ENCODE peak calls at places on chromosomes 2 and 18, in seven cellular contexts. W is kidney epithelial cell, X is esophagus squamous epithelium, I is AG04449, K is brain microvascular endothelial cell, O is fibroblast of mammary gland, Y is cardiac muscle cell. D is an unnamed sample.

GRCh38 chr2:65281626-65282351 is 54.2 kb downstream of the ACTR2 start:
- DNase-seq in W (no peak), X (no peak), I (no peak), K (no peak), Y (peak), O (peak), D (peak)

GRCh38 chr2:231563378-231563961 is 29.2 kb upstream of the TEX44 start:
- DNase-seq in O (peak), K (peak), W (no peak), I (no peak), X (no peak), Y (peak), D (peak)

GRCh38 chr2:12202301-12202700 is 455.9 kb downstream of the LPIN1 start:
- DNase-seq in X (no peak), Y (peak), K (peak), I (no peak), W (peak), O (peak), D (no peak)

GRCh38 chr18:54222922-54223567 is 1.4 kb downstream of the MBD2 start:
- DNase-seq in W (no peak), I (no peak), K (no peak), O (no peak), Y (no peak), X (no peak), D (no peak)

GRCh38 chr2:226362991-226363390 is 436.6 kb downstream of the IRS1 start:
- DNase-seq in K (peak), O (peak), X (no peak), I (no peak), Y (peak), W (peak), D (no peak)

GRCh38 chr2:8461341-8461740 is 220.5 kb upstream of the ID2 start:
- DNase-seq in O (no peak), Y (no peak), W (no peak), X (no peak), I (no peak), K (no peak), D (peak)

GRCh38 chr2:231680992-231681852 is 27.1 kb upstream of the PTMA start:
- DNase-seq in K (peak), Y (peak), X (no peak), W (no peak), I (no peak), O (peak), D (peak)

GRCh38 chr2:35463805-35464596 is 891.6 kb upstream of the CRIM1 start:
- DNase-seq in Y (no peak), O (no peak), X (no peak), I (no peak), K (no peak), W (no peak), D (no peak)

GRCh38 chr2:195513119-195513518 is 143.9 kb upstream of the SLC39A10 start:
- DNase-seq in O (no peak), I (no peak), K (no peak), X (no peak), W (no peak), Y (no peak), D (no peak)

GRCh38 chr2:215983581-215984351 is 29.6 kb downstream of the MREG start:
- DNase-seq in K (no peak), X (no peak), O (peak), Y (no peak), I (no peak), W (no peak), D (no peak)

GRCh38 chr18:37385846-37386435 is 179.7 kb downstream of the CELF4 start:
- DNase-seq in W (no peak), X (no peak), I (no peak), O (peak), Y (peak), K (no peak), D (no peak)

GRCh38 chr2:24025264-24025663 is 15.4 kb downstream of the MFSD2B start:
- DNase-seq in I (no peak), Y (no peak), K (no peak), W (no peak), O (no peak), X (no peak), D (no peak)

GRCh38 chr2:158667969-158668368 is 127.1 kb upstream of the DAPL1 start:
- DNase-seq in O (peak), W (no peak), Y (peak), I (no peak), X (no peak), K (no peak), D (no peak)

GRCh38 chr18:78642561-78643398 is 336.8 kb upstream of the SALL3 start:
- DNase-seq in W (no peak), I (no peak), O (no peak), K (no peak), Y (no peak), X (no peak), D (no peak)

GRCh38 chr2:6780765-6781274 is 84.9 kb downstream of the CMPK2 start:
- DNase-seq in O (peak), W (peak), X (no peak), I (no peak), Y (peak), K (peak), D (peak)

GRCh38 chr2:43405829-43406228 is 179.4 kb upstream of the ZFP36L2 start:
- DNase-seq in O (no peak), Y (no peak), W (no peak), K (no peak), I (no peak), X (no peak), D (no peak)

GRCh38 chr2:43407826-43408783 is 181.7 kb upstream of the ZFP36L2 start:
- DNase-seq in O (no peak), W (no peak), Y (no peak), X (no peak), K (no peak), I (peak), D (no peak)

GRCh38 chr2:43406643-43407042 is 180.2 kb upstream of the ZFP36L2 start:
- DNase-seq in Y (no peak), I (no peak), W (no peak), O (no peak), K (no peak), X (no peak), D (no peak)

GRCh38 chr2:43410055-43410604 is 183.7 kb upstream of the ZFP36L2 start:
- DNase-seq in K (no peak), W (no peak), X (no peak), O (no peak), Y (no peak), I (no peak), D (no peak)

GRCh38 chr2:43408784-43409160 is 182.4 kb upstream of the ZFP36L2 start:
- DNase-seq in X (no peak), Y (no peak), W (no peak), O (no peak), I (no peak), K (no peak), D (no peak)
- H3K4me3 ChIP-seq in X (no peak), Y (no peak), W (no peak), O (no peak), I (no peak), K (no peak), D (no peak)

DNA sequence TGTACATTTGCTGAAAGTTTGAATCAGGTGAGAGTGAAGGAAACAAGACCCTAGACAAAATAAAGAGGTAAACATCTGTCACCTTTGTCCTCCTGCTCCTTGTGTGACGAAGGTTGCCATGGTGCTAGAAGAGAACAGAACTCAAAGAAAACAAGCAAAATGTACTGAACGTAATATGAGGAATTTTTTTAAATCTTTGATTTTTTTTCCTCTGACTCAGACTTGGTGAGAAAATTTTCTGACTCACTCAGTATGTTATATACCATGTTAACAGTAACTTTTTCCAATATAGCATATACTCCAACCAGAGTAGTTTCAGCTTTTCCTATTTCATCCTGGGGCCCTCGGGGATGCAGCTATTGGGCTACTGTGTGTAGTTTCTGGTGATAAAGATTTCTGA is 2114.6 kb upstream of the PIK3C3 start:
- DNase-seq in Y (peak), I (no peak), K (peak), X (no peak), W (no peak), O (peak), D (no peak)
- H3K4me3 ChIP-seq in Y (no peak), I (no peak), K (no peak), X (no peak), W (no peak), O (no peak), D (no peak)

GRCh38 chr18:63146185-63146584 is 173.4 kb downstream of the BCL2 start:
- DNase-seq in O (no peak), X (no peak), Y (no peak), I (no peak), K (no peak), W (no peak), D (no peak)
- H3K4me3 ChIP-seq in O (no peak), X (no peak), Y (no peak), I (no peak), K (no peak), W (no peak), D (no peak)

GRCh38 chr2:189580267-189580661 is 322 bp downstream of the SLC40A1 start:
- DNase-seq in I (no peak), X (no peak), K (no peak), Y (peak), W (no peak), O (peak), D (peak)

GRCh38 chr2:189577108-189577507 is 3.5 kb downstream of the SLC40A1 start:
- DNase-seq in I (no peak), K (no peak), O (no peak), W (no peak), X (no peak), Y (no peak), D (no peak)

GRCh38 chr2:189576361-189576760 is 4.2 kb downstream of the SLC40A1 start:
- DNase-seq in X (no peak), Y (no peak), I (no peak), W (no peak), O (no peak), K (no peak), D (peak)

GRCh38 chr2:189579585-189579984 is 1.0 kb downstream of the SLC40A1 start:
- DNase-seq in W (no peak), I (no peak), X (no peak), Y (peak), K (no peak), O (peak), D (no peak)

GRCh38 chr2:189578272-189578671 is 2.3 kb downstream of the SLC40A1 start:
- DNase-seq in Y (no peak), K (no peak), I (no peak), X (no peak), W (no peak), O (no peak), D (no peak)
- H3K4me3 ChIP-seq in Y (no peak), K (no peak), I (no peak), X (no peak), W (no peak), O (no peak), D (peak)

GRCh38 chr2:42193722-42194187 is 24.6 kb downstream of the EML4 start:
- DNase-seq in K (no peak), X (no peak), O (peak), W (no peak), Y (no peak), I (no peak), D (no peak)
- H3K4me3 ChIP-seq in K (no peak), X (no peak), O (no peak), W (no peak), Y (no peak), I (no peak), D (no peak)

DNA sequence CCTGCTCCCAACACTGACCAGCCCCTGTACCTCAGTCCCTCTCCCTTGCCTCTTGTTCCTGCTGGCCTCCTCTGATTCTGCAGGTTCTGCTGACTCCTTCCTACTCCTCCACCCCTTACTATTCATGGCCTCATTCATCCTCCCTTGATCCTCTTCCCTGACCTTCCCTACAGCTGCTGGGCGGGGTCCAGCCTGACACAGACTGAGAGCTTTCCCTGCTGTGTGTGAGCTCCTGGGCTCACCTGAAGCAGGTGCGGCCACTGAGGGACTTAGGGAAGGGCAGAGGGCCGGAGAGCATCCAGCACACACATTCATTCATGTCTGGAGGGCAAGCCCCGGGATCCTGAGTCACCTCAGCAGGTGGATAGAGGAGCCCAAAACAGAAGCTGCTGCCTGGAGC is 185.6 kb downstream of the CTIF start:
- DNase-seq in I (no peak), X (no peak), W (no peak), K (no peak), O (no peak), Y (no peak), D (no peak)
- H3K4me3 ChIP-seq in I (no peak), X (no peak), W (no peak), K (no peak), O (no peak), Y (no peak), D (no peak)

GRCh38 chr2:217653240-217653639 is 349.6 kb downstream of the TNS1 start:
- DNase-seq in O (peak), K (peak), X (no peak), I (peak), W (peak), Y (peak), D (peak)
- H3K4me3 ChIP-seq in O (no peak), K (no peak), X (no peak), I (no peak), W (no peak), Y (no peak), D (no peak)

GRCh38 chr2:209762564-209762963 is 9.1 kb upstream of the UNC80 start:
- DNase-seq in W (no peak), O (no peak), K (no peak), X (no peak), Y (no peak), I (no peak), D (no peak)

GRCh38 chr2:209768557-209768956 is 3.1 kb upstream of the UNC80 start:
- DNase-seq in O (no peak), Y (no peak), W (no peak), K (no peak), I (no peak), X (no peak), D (no peak)

GRCh38 chr2:209767316-209767715 is 4.3 kb upstream of the UNC80 start:
- DNase-seq in K (no peak), I (no peak), Y (no peak), O (no peak), X (no peak), W (no peak), D (no peak)

GRCh38 chr2:209763106-209763505 is 8.5 kb upstream of the UNC80 start:
- DNase-seq in O (no peak), K (no peak), W (no peak), I (no peak), Y (no peak), X (no peak), D (no peak)

DNA sequence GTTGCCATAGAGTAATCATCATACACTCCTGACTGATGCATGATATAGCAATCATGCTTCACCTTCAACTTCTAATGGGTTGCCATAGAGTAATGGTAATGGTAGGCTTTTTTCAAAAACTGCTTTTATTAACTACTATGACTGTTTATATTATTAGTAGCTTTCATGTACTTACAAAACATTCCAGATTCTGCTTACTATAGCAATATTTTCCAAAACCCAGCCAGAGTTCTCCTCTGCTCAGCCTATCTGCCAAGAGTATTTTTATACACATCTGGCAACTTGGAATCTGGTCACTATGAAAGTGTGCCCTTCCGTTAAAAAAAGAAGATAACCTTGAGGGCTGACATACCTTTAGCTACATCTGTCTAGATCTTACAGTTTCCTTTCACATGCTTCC is 5.0 kb upstream of the UNC80 start:
- DNase-seq in X (no peak), Y (no peak), K (no peak), W (no peak), O (no peak), I (no peak), D (no peak)
- H3K4me3 ChIP-seq in X (no peak), Y (no peak), K (no peak), W (no peak), O (no peak), I (no peak), D (no peak)

GRCh38 chr2:131389657-131390056 is 25.7 kb upstream of the RAB6D start:
- DNase-seq in W (no peak), O (no peak), X (no peak), K (no peak), I (no peak), Y (no peak), D (no peak)

DNA sequence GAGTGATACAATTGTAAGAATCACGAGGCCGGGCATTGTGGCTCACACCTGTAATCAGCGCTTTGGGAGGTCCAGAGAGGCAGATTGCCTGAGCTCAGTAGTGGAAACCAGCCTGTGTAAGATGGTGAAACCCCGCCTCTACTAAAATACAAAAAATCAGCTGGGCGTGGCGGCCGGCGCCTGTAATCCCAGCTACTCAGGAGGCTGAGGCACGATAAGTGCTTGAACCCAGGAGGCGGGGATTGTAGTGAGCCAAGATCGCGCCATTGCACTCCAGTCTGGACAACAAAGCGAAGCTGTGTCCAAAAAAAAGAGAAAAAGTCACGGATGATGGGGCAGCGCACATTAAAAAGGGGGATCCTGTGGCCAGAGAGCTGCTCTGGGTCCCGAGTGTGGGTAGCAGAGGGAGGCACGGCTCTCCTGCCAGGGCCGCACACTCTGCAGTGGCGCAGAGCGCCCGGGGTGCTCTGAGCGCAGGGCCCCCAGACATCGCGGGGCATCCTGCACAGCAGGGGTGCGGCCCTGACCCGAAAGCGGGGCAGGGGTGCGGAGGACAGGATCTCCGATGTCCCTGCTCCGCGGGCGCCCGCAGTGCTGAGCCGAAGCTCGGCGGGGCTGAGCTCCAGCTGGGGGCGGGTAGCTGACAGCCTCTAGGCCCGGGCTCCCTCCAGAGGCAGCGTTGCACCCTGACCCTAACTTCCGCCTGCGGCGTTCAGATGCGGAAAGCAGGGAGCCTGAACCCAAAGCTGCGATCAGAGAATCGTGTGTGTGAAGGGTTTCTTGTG is 30.4 kb upstream of the RAB6D start:
- DNase-seq in K (no peak), W (no peak), Y (peak), X (no peak), O (no peak), I (no peak), D (no peak)
- H3K4me3 ChIP-seq in K (peak), W (peak), Y (no peak), X (no peak), O (no peak), I (no peak), D (no peak)

DNA sequence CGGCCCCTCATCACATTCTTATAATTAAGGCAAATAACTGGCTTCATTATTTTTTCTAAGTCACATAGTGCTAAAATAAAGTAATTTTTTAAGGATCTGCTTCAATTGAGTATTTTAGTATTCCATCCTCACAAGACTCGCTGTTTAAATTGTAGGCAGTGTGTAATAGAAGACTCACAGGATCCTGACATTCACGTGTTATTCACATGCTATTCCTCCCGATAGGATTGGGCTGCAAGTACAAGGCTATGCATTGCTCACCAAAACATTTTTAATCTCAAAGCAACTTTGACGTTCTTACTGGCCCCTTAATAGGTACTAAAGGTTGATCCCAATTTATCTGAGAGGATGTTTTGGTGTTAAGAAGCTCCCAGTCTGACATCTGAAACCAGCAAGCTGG is 127.6 kb upstream of the L3MBTL4 start:
- DNase-seq in X (no peak), O (no peak), W (no peak), I (no peak), Y (no peak), K (no peak), D (no peak)
- H3K4me3 ChIP-seq in X (no peak), O (no peak), W (no peak), I (no peak), Y (no peak), K (no peak), D (no peak)